ENCODE peak calls at places on chromosome 10, in four cellular contexts. N is fibroblast of lung, K is Peyer's patch, Q is transverse colon. T is an unnamed sample. For H3K4me1, the result is how much of the 10 kb centered on the place peaks cover.

GRCh38 chr10:17607603-17608332 is 9.4 kb downstream of the HACD1 start:
- DNase-seq in N (peak), K (no peak), Q (no peak), T (no peak)

GRCh38 chr10:115956225-115957009 is 316.6 kb downstream of the GFRA1 start:
- DNase-seq in N (peak), K (no peak), Q (no peak), T (no peak)

GRCh38 chr10:49237985-49238384 is 49.8 kb upstream of the TMEM273 start:
- DNase-seq in N (no peak), K (no peak), Q (no peak), T (no peak)

GRCh38 chr10:10778959-10779358 is 238.7 kb upstream of the CELF2 start:
- DNase-seq in N (no peak), K (no peak), Q (no peak), T (no peak)

GRCh38 chr10:9878429-9878828 is 1139.2 kb upstream of the CELF2 start:
- DNase-seq in N (no peak), K (no peak), Q (no peak), T (no peak)

GRCh38 chr10:15370741-15371701 is at the start of gene FAM171A1:
- DNase-seq in N (peak), K (peak), Q (peak), T (peak)

GRCh38 chr10:110957603-110958002 is 38.2 kb downstream of the SHOC2 start:
- DNase-seq in N (no peak), K (no peak), Q (no peak), T (no peak)

GRCh38 chr10:110158051-110159005 is 49.1 kb upstream of the MXI1 start:
- DNase-seq in N (no peak), K (no peak), Q (no peak), T (no peak)

GRCh38 chr10:30748152-30748845 is 118.7 kb upstream of the LYZL2 start:
- DNase-seq in N (no peak), K (no peak), Q (no peak), T (no peak)

GRCh38 chr10:25614652-25615051 is 319.4 kb upstream of the MYO3A start:
- DNase-seq in N (no peak), K (no peak), Q (no peak), T (no peak)
- TF ChIP-seq CTCF in N (no peak), K (no peak), Q (no peak), T (no peak)

DNA sequence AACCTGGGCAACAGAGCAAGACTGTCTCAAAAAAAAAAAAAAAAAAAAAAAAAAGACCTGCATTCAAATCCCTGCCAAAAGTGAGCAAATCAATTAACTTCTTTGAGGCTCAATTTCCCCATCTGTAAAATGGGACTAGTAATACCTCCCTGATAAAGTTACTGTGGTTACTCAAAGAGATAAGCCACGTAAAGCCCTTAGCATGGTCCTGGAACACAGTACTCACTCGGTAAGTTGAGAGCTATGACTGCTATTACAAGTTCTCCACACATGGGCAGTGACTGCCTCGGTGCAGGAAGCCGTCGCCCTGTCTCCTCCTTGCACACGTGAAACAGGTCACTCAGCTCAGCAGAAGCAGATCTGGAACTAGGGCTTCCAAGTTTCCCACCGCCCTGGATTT is 37.9 kb downstream of the DDIT4 start:
- DNase-seq in N (no peak), K (no peak), Q (no peak), T (no peak)
- H3K4me1 ChIP-seq in N (under half), K (under half), Q (half or more), T (half or more)

DNA sequence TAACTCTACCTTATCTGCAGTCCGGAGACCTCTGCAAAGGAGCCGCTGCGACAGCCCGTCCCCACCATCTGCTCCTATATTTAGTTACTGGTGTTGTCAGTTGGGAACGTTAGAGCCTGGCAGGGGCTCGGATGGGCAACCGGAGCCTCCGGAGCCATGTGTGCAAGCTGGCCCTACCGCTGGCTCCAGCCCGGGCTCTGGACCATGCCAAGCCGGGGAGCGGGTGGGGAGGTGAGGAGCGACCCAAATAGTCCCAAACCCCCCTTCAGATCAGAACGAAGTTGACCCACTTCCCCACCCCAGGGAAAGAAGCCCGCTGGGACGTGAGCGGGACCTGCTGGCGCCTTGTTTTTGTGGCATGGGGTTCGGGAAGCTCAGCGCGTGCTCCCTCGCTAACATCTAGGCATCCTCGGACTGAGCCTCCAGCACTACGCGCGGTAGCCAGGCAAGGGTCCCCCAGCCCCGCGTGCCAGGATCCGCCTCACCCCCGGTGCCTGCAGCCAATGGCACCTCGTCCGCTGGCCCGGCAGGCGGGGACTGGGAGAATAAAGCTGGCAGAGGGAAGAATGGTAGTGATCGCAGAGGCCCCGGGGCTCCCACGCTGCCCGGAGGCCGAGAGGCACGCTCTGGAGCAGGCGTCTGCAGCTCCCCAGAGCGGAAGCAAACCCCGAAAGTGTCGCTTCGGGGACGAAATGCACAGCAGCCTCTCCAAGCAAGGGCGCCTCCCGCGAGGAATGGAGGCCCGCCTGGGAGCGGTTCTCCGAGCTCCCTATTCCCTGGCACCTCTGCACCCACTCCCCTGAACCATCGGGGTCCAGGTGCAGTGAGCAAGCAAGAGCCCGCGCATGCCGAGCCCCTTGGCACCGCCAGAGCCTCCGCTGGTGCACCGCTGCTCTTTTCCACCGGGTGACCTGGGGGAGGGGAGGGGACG is 669 bp downstream of the LRRC20 start:
- DNase-seq in N (peak), K (peak), Q (peak), T (peak)
- TF ChIP-seq CTCF in N (no peak), K (no peak), Q (peak), T (no peak)

GRCh38 chr10:102630663-102631062 is 13.6 kb upstream of the TRIM8 start:
- DNase-seq in N (no peak), K (no peak), Q (no peak), T (no peak)
- H3K4me1 ChIP-seq in N (half or more), K (under half), Q (half or more), T (half or more)

GRCh38 chr10:3780056-3780765 is 4.8 kb downstream of the KLF6 start:
- DNase-seq in N (peak), K (peak), Q (no peak), T (no peak)

GRCh38 chr10:3782456-3783312 is 2.3 kb downstream of the KLF6 start:
- DNase-seq in N (peak), K (peak), Q (peak), T (peak)

GRCh38 chr10:3780766-3781457 is 4.1 kb downstream of the KLF6 start:
- DNase-seq in N (no peak), K (peak), Q (no peak), T (no peak)

GRCh38 chr10:3782099-3782455 is 2.9 kb downstream of the KLF6 start:
- DNase-seq in N (no peak), K (peak), Q (no peak), T (peak)

GRCh38 chr10:3781458-3782098 is 3.4 kb downstream of the KLF6 start:
- DNase-seq in N (peak), K (peak), Q (peak), T (peak)
- TF ChIP-seq CTCF in N (peak), K (peak), Q (peak), T (no peak)

GRCh38 chr10:103620357-103620749 is 126.8 kb downstream of the NEURL1 start:
- DNase-seq in N (no peak), K (no peak), Q (no peak), T (no peak)
- H3K4me1 ChIP-seq in N (half or more), K (under half), Q (under half), T (under half)

GRCh38 chr10:24989867-24990266 is 26.1 kb downstream of the ENKUR start:
- DNase-seq in N (peak), K (no peak), Q (no peak), T (no peak)
- TF ChIP-seq CTCF in N (no peak), K (no peak), Q (no peak), T (no peak)

GRCh38 chr10:132835848-132836233 is 49.9 kb upstream of the NKX6-2 start:
- DNase-seq in N (no peak), K (no peak), Q (no peak), T (no peak)

GRCh38 chr10:132834891-132835847 is 49.2 kb upstream of the NKX6-2 start:
- DNase-seq in N (no peak), K (peak), Q (no peak), T (no peak)

GRCh38 chr10:132832186-132832983 is 46.4 kb upstream of the NKX6-2 start:
- DNase-seq in N (no peak), K (no peak), Q (no peak), T (no peak)

GRCh38 chr10:132833421-132834111 is 47.6 kb upstream of the NKX6-2 start:
- DNase-seq in N (no peak), K (peak), Q (no peak), T (no peak)

GRCh38 chr10:132834311-132834761 is 48.4 kb upstream of the NKX6-2 start:
- DNase-seq in N (no peak), K (peak), Q (no peak), T (no peak)
- H3K4me1 ChIP-seq in N (under half), K (under half), Q (under half), T (under half)

GRCh38 chr10:100786591-100786990 is 41.2 kb downstream of the PAX2 start:
- DNase-seq in N (no peak), K (no peak), Q (no peak), T (no peak)

GRCh38 chr10:100784126-100784525 is 38.7 kb downstream of the PAX2 start:
- DNase-seq in N (no peak), K (no peak), Q (no peak), T (no peak)

GRCh38 chr10:100791254-100792058 is 46.1 kb downstream of the PAX2 start:
- DNase-seq in N (no peak), K (no peak), Q (no peak), T (peak)

GRCh38 chr10:100790761-100791208 is 45.4 kb downstream of the PAX2 start:
- DNase-seq in N (no peak), K (no peak), Q (no peak), T (no peak)

DNA sequence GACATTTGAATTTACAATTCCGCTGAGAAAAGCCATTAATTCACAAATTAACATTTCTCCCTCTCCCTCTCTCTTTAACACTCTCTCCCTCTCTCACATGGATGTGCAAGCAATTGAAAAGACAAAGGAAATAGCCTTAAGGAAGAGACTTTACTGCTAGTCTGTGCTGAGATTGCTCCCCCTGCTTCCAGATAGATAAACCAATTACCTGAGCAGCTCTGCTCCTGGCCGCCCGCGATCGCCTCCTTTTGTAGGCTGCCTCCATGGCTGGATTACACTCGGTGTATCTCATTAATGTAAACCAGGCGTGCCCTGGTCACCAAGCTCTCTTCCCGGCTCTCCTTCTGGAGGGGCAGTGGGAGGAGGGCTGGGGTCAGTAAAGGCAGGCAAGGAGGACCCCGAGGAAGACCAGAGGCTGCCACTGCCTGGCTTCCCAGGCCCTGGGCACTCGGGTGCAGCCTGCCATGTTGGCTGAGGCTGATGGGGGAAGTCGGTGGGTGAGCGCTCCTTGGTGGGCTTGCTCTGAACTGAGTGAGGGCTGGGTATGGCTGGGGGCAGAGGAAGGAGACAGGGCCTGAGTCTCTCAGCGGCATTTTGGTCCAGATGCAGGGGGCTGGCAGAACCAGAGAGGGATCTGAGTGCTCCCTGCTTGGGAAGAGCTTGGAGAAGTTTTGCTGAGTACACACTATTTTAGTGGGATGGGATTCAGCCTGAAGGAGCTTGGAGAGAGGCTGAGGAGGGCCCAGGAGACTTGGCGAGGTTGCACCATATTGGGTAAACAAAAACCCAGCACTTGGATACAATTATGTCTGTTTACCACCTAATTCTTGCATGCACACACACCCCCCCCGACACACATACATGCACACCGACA is 42.9 kb downstream of the PAX2 start:
- DNase-seq in N (no peak), K (no peak), Q (no peak), T (no peak)
- TF ChIP-seq CTCF in N (no peak), K (no peak), Q (no peak), T (no peak)

DNA sequence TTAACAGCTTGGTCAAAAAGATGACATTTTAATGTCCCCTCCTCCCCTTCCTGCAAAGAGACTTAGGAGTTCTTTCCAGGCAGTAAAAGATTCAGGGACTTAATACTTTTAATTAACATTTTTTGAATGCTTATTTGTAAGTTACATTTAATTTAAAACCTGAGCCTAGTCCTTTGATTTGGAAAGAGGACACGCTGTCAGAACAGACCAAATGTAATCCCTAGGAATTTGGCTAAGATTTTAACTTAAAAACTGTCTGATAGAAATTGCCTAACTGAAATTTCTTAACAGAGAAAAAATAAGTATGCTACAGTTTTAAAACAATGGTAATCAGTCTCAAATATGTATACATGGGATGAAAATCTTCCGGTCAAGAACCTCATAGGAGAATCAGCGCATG is 98.5 kb downstream of the NRP1 start:
- DNase-seq in N (no peak), K (no peak), Q (no peak), T (no peak)
- H3K4me1 ChIP-seq in N (under half), K (under half), Q (under half), T (under half)

T was measured in thyroid gland.